ENCODE peak calls at places on chromosomes 16 and 17, in seven cellular contexts. I is mesendoderm; C is neural crest cell; P is RPMI7951; K is kidney tubule cell; W is kidney glomerular epithelial cell; D is activated CD4-positive, alpha-beta T cell treated with anti-CD3 and anti-CD28 coated beads for 48 hours. A is an unnamed sample.

GRCh38 chr17:57557363-57557762 is 187.7 kb downstream of the CCDC182 start:
- DNase-seq in D (no peak), W (no peak), P (no peak), I (no peak), K (peak; percentile 7), C (no peak), A (no peak)

GRCh38 chr17:79618383-79619067 is 7.7 kb upstream of the RBFOX3 start:
- DNase-seq in D (no peak), K (no peak), W (no peak), P (no peak), I (no peak), C (no peak), A (no peak)

GRCh38 chr16:49953090-49953489 is 71.9 kb upstream of the CNEP1R1 start:
- DNase-seq in C (no peak), D (no peak), P (no peak), K (no peak), W (no peak), I (no peak), A (no peak)

GRCh38 chr17:79811036-79811887 is 14.4 kb upstream of the CBX8 start:
- DNase-seq in D (peak; percentile 62), I (no peak), C (no peak), W (peak; percentile 50), P (peak; percentile 52), K (peak; percentile 61), A (no peak)

GRCh38 chr17:73189417-73190099 is 3.3 kb upstream of the COG1 start:
- DNase-seq in C (peak; percentile 11), D (no peak), P (peak; percentile 47), K (peak; percentile 79), W (peak; percentile 71), I (peak; percentile 94), A (no peak)

GRCh38 chr17:39679521-39680192 is 8.2 kb downstream of the PGAP3 start:
- DNase-seq in I (no peak), K (no peak), P (no peak), W (no peak), D (peak; percentile 43), C (no peak), A (no peak)

GRCh38 chr16:11198817-11199216 is 57.2 kb downstream of the SOCS1 start:
- DNase-seq in D (no peak), I (no peak), P (no peak), C (no peak), W (no peak), K (peak; percentile 10), A (no peak)

GRCh38 chr16:22652463-22652845 is 141.8 kb downstream of the NPIPB5 start:
- DNase-seq in I (no peak), C (no peak), P (no peak), W (no peak), D (no peak), K (no peak), A (no peak)